ENCODE peak calls at places on chromosomes 5 and 9, in eight cellular contexts. Q is tibial artery, P is AG09309, Z is mesothelial cell of epicardium, I is A549, H is ascending aorta, M is stomach, D is B cell. L is an unnamed sample.

GRCh38 chr5:76579166-76579765 is 43.9 kb downstream of the F2RL2 start:
- DNase-seq in Q (no peak), P (no peak), Z (no peak), I (no peak), H (no peak), M (no peak), D (no peak), L (peak; percentile 52)

GRCh38 chr9:137437691-137438590 is 3.2 kb downstream of the ENTPD8 start:
- DNase-seq in Q (no peak), P (no peak), Z (no peak), I (no peak), H (no peak), M (peak; percentile 61), D (no peak), L (peak; percentile 38)

GRCh38 chr9:68562456-68562855 is 21.8 kb upstream of the TMEM252 start:
- DNase-seq in Q (no peak), P (no peak), Z (no peak), I (no peak), H (no peak), M (no peak), D (no peak), L (no peak)

GRCh38 chr5:38591450-38591849 is 35.0 kb upstream of the LIFR start:
- DNase-seq in Q (no peak), P (no peak), Z (no peak), I (no peak), H (no peak), M (no peak), D (no peak), L (no peak)

GRCh38 chr5:82584631-82585030 is 306.5 kb upstream of the RPS23 start:
- DNase-seq in Q (peak; percentile 90), P (no peak), Z (no peak), I (no peak), H (peak; percentile 74), M (no peak), D (no peak), L (no peak)

GRCh38 chr5:37869221-37869620 is 29.4 kb upstream of the GDNF start:
- DNase-seq in Q (no peak), P (no peak), Z (no peak), I (no peak), H (no peak), M (no peak), D (no peak), L (no peak)

GRCh38 chr5:164504141-164504772 is 998.8 kb downstream of the MAT2B start:
- DNase-seq in Q (no peak), P (peak; percentile 18), Z (peak; percentile 48), I (peak; percentile 57), H (no peak), M (peak; percentile 36), D (peak; percentile 73), L (no peak)

GRCh38 chr5:14231156-14231555 is 88.0 kb downstream of the TRIO start:
- DNase-seq in Q (no peak), P (no peak), Z (no peak), I (no peak), H (no peak), M (no peak), D (no peak), L (no peak)

GRCh38 chr9:114908104-114908621 is 22.2 kb downstream of the TNFSF8 start:
- DNase-seq in Q (no peak), P (peak; percentile 37), Z (no peak), I (peak; percentile 97), H (no peak), M (no peak), D (no peak), L (no peak)

GRCh38 chr5:168790037-168790635 is 211.0 kb upstream of the PANK3 start:
- DNase-seq in Q (peak; percentile 82), P (no peak), Z (no peak), I (no peak), H (no peak), M (no peak), D (no peak), L (no peak)

GRCh38 chr9:35667939-35668338 is 2.9 kb upstream of the ARHGEF39 start:
- DNase-seq in Q (no peak), P (no peak), Z (no peak), I (no peak), H (no peak), M (no peak), D (no peak), L (no peak)

GRCh38 chr5:162593881-162594280 is 526.3 kb downstream of the GABRG2 start:
- DNase-seq in Q (no peak), P (no peak), Z (no peak), I (peak; percentile 2), H (no peak), M (no peak), D (no peak), L (no peak)
- TF ChIP-seq CTCF in Q (no peak), P (no peak), Z (peak; percentile 65), I (no peak), H (no peak), M (no peak), D (peak; percentile 14), L (peak; percentile 18)

GRCh38 chr9:124254261-124254682 is 3.5 kb upstream of the NEK6 start:
- DNase-seq in Q (peak; percentile 40), P (no peak), Z (no peak), I (no peak), H (no peak), M (no peak), D (no peak), L (no peak)

GRCh38 chr9:124251188-124251587 is 6.6 kb upstream of the NEK6 start:
- DNase-seq in Q (peak; percentile 25), P (no peak), Z (no peak), I (no peak), H (no peak), M (no peak), D (no peak), L (peak; percentile 3)

GRCh38 chr9:124255222-124255621 is 2.5 kb upstream of the NEK6 start:
- DNase-seq in Q (peak; percentile 52), P (no peak), Z (no peak), I (no peak), H (no peak), M (no peak), D (no peak), L (no peak)

GRCh38 chr9:124248992-124249391 is 8.8 kb upstream of the NEK6 start:
- DNase-seq in Q (peak; percentile 32), P (no peak), Z (no peak), I (no peak), H (no peak), M (no peak), D (no peak), L (no peak)

DNA sequence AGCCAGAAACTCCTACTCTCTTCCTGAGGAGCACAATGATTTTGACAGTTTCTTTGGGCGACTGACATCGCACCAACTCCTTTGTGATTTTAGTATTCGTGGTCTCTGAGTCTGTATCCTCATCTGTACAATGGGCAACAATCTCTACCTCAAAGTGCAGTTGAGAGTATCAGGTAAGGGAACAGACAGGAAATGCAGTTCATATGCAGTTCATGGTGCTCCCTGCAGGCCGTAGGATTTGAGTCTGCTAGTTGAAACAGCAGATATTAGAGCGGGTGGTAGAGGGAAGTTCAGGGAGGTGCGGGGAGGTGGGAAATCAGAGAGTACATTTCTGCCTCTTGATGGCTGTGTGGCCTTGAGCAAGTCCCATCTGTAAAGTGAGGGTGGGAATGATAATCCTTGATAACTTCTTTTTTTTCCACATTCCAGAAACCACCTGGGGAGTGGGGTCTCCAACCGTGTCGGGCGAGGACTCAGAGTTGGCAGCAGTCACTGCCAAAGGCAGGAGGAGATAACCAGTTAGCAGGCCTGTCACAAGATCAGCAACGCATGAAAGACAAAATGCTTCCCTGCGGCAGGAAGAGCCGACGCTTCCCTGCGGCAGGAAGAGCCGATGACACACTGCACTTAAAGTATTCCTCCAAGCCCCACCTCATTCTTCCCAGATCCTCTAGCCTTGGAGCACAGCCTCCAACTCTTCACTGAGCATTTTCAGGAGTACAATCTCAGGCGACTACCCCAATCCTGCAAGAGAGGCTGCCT is 6.0 kb upstream of the NEK6 start:
- DNase-seq in Q (peak; percentile 33), P (no peak), Z (no peak), I (peak; percentile 63), H (no peak), M (no peak), D (no peak), L (peak; percentile 14)
- TF ChIP-seq CTCF in Q (no peak), P (no peak), Z (no peak), I (no peak), H (no peak), M (no peak), D (no peak), L (no peak)

DNA sequence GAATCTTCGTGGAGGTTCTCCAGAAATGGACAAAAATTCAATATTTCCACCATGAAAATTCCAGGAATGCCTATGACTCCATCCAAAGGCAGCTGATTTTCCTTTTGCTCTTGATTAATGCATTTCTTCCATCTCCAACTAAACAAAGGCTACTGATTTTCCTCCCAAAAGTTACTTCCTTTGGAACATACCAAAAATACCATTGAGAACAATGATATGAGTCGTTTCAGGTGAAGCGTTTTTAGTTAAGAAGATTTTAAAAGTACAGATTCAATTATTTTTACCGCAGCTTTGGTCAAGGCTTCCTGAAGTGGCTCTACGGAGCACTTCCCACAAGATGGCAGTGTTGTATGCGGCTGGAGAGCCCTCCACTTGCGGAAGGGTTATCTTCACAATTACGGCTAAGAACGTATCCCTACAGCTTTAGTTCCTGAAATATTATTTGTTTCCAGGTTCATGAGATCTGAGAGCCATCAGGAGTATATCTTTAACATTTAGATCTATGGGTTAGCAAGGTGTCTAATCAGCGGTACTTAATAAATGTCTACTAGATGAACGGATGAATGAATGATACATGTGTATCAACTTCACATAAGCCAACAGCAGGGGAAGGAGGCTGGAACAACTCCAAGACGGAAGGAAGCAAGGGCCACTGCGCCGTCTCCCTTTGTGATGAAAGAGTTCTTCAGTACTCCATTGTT is 35.9 kb upstream of the ARSB start:
- DNase-seq in Q (peak; percentile 66), P (peak; percentile 34), Z (peak; percentile 60), I (peak; percentile 66), H (peak; percentile 75), M (peak; percentile 60), D (peak; percentile 55), L (peak; percentile 54)
- TF ChIP-seq CTCF in Q (peak; percentile 67), P (peak; percentile 89), Z (peak; percentile 66), I (peak; percentile 91), H (peak; percentile 37), M (peak; percentile 74), D (peak; percentile 78), L (peak; percentile 74)

GRCh38 chr9:75482566-75482965 is 394.3 kb downstream of the OSTF1 start:
- DNase-seq in Q (no peak), P (no peak), Z (no peak), I (no peak), H (no peak), M (no peak), D (no peak), L (no peak)
- TF ChIP-seq CTCF in Q (no peak), P (no peak), Z (no peak), I (no peak), H (no peak), M (no peak), D (no peak), L (no peak)

DNA sequence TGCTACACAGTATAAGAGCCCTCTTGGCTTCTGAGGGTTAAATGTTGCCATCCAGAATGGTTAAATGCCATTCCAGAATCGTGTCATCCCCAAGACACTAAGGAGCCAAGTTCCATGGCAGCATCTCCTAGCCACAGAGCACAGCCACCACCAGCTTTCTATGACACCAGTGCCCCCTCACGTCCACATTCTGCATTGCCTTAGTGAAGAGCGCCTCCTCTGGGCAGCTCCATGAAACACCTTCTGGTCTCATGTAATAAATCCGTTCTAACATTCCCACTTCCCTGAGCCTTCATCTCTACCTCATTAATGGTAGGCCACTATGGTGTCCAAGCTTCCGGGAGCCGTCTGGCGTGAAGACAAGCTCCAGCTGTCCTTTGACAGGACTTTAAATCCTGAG is 12.4 kb downstream of the CBY3 start:
- DNase-seq in Q (no peak), P (no peak), Z (no peak), I (peak; percentile 70), H (no peak), M (peak; percentile 38), D (peak; percentile 28), L (peak; percentile 57)
- TF ChIP-seq CTCF in Q (peak; percentile 40), P (peak; percentile 86), Z (no peak), I (peak; percentile 51), H (peak; percentile 57), M (peak; percentile 25), D (peak; percentile 58), L (peak; percentile 83)

GRCh38 chr9:1100945-1101344 is 50.8 kb downstream of the DMRT2 start:
- DNase-seq in Q (no peak), P (no peak), Z (peak; percentile 54), I (peak; percentile 40), H (no peak), M (peak; percentile 56), D (no peak), L (no peak)
- TF ChIP-seq CTCF in Q (peak; percentile 18), P (peak; percentile 87), Z (peak; percentile 16), I (peak; percentile 29), H (no peak), M (peak; percentile 42), D (no peak), L (no peak)